ENCODE peak calls at places on chromosomes 13 and 19, in five cellular contexts. Y, X, C, W and J are unnamed samples.

GRCh38 chr19:6041071-6041470 is 63.1 kb upstream of the RANBP3 start:
- DNase-seq in Y (no peak), X (no peak), C (no peak), W (no peak), J (no peak)

GRCh38 chr19:10694706-10695105 is 6.5 kb upstream of the QTRT1 start:
- DNase-seq in Y (no peak), X (no peak), C (no peak), W (no peak), J (no peak)

GRCh38 chr13:49821216-49821820 is 28.8 kb upstream of the KPNA3 start:
- DNase-seq in Y (peak), X (no peak), C (no peak), W (no peak), J (no peak)

GRCh38 chr13:46173656-46174055 is 8.3 kb downstream of the LCP1 start:
- DNase-seq in Y (no peak), X (no peak), C (no peak), W (no peak), J (no peak)

GRCh38 chr13:42153371-42153770 is 104.9 kb downstream of the DGKH start:
- DNase-seq in Y (no peak), X (no peak), C (no peak), W (peak), J (no peak)

GRCh38 chr19:1518471-1518870 is 5.4 kb upstream of the PLK5 start:
- DNase-seq in Y (no peak), X (no peak), C (no peak), W (no peak), J (no peak)

GRCh38 chr13:42967660-42968059 is 24.4 kb downstream of the EPSTI1 start:
- DNase-seq in Y (peak), X (no peak), C (no peak), W (no peak), J (no peak)

GRCh38 chr13:88857256-88857655 is 1186.1 kb downstream of the SLITRK5 start:
- DNase-seq in Y (no peak), X (no peak), C (no peak), W (no peak), J (no peak)

GRCh38 chr13:77207943-77208342 is 119.0 kb downstream of the MYCBP2 start:
- DNase-seq in Y (no peak), X (no peak), C (no peak), W (peak), J (no peak)

GRCh38 chr13:48318714-48319457 is 15.3 kb downstream of the RB1 start:
- DNase-seq in Y (no peak), X (no peak), C (no peak), W (no peak), J (no peak)

GRCh38 chr13:98216135-98216565 is 39.1 kb upstream of the RNF113B start:
- DNase-seq in Y (peak), X (no peak), C (no peak), W (peak), J (no peak)

GRCh38 chr13:46041335-46041934 is 11.1 kb downstream of the ZC3H13 start:
- DNase-seq in Y (no peak), X (no peak), C (no peak), W (peak), J (no peak)

GRCh38 chr13:49098198-49098597 is 121.9 kb upstream of the MLNR start:
- DNase-seq in Y (peak), X (no peak), C (no peak), W (peak), J (no peak)

GRCh38 chr19:961866-962620 is 22.1 kb upstream of the WDR18 start:
- DNase-seq in Y (peak), X (no peak), C (peak), W (peak), J (no peak)

GRCh38 chr13:50149143-50149703 is 134.0 kb downstream of the KCNRG start:
- DNase-seq in Y (no peak), X (no peak), C (no peak), W (no peak), J (no peak)

GRCh38 chr13:104315606-104316005 is 1249.4 kb upstream of the SLC10A2 start:
- DNase-seq in Y (peak), X (no peak), C (peak), W (peak), J (no peak)

GRCh38 chr19:51729781-51730180 is 6.0 kb upstream of the HAS1 start:
- DNase-seq in Y (no peak), X (no peak), C (no peak), W (no peak), J (no peak)

DNA sequence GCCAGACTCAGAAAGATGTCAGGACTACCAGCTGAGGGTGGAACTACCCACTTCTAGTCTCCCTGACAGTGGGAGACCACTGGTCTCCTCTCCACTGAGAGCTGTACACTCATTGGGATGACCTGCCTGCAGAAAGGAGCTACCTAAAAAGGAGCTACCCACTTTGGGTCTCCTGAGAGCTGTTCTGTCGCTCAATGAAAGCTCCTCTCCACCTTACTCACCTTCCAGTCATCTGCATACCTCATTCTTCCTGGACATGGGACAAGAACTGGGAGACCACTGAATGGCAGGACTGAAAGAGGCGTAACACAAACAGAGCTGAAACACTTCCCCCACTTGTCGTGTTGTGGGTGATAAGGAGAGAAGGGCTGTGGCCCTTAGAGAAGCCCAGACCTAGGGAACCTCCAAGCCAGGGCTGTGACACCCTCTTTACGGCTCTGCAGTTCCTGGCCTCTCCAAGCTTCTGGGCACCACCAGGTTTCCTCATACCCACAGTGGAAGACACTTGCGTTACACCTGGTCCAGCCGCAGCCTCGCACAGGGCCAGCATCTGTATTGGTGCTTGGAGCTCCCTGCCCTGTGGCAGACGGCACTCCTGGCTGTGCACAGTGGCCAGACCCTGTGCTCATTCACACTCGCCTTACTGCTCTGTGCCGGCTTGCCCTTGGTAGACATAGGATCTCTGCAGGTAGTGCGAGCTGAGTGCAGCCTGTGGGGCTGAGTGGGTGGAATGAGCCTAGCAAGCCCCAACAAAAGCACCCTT is 54.9 kb upstream of the SLITRK6 start:
- DNase-seq in Y (no peak), X (no peak), C (no peak), W (no peak), J (no peak)
- TF ChIP-seq USF2 in Y (no peak), X (no peak), C (no peak), W (no peak), J (no peak)

GRCh38 chr13:27383104-27383921 is 41.1 kb upstream of the GTF3A start:
- DNase-seq in Y (peak), X (no peak), C (peak), W (no peak), J (no peak)
- TF ChIP-seq USF2 in Y (no peak), X (no peak), C (no peak), W (no peak), J (no peak)

DNA sequence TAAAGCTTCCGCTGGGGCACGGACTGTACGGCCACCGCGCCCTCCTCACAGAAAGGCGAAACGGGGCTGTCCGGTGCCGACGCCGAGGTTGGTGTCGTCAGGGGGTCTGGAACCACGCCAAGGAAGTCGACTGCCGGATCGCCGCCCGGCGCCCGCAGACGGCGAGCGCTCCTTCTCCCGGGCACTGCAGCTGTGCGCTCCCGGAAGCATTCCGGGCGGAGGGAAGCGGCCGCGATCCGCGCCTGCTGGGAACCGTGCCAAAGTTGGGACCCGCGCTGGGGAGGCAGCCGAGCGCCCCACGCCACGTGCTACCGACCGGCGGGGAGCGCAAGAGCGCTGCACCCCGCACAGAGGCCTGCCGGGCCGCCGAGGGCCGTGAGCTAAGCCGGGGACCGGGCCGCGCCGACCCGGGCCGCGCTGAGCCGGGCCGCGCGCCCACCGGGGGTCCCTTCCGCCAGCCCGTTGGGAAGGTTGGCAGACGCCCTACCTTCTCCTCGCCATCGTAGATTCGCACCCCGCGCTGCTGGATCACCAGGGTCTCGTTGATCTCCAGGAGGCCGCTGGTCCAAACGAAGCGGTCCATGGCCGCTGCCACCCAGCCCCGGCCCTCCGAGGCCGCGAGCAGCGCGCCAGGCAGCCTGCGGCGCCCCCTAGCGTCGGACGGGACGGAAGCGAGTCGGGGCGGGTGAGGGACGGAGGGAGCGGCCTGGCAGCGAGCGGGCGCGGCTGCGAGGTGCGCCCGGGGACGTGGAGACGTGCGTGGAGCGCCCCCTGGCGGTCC is at the start of gene VPS36:
- DNase-seq in Y (peak), X (peak), C (peak), W (peak), J (peak)
- TF ChIP-seq USF2 in Y (no peak), X (no peak), C (peak), W (no peak), J (no peak)

GRCh38 chr19:38433268-38433733 is at the start of gene RYR1:
- DNase-seq in Y (no peak), X (peak), C (no peak), W (no peak), J (no peak)
- TF ChIP-seq USF2 in Y (no peak), X (no peak), C (no peak), W (no peak), J (no peak)